ENCODE peak calls at places on chromosomes 7 and 10, in five cellular contexts. R is SK-N-MC, H is left lung, X is HCT116, P is left ventricle myocardium inferior. J is an unnamed sample.
A peak's percentile ranks its signal among the peaks of the same experiment; 100 is the strongest.

GRCh38 chr7:150586068-150586777 is 19.0 kb downstream of the GIMAP4 start:
- DNase-seq in X (no peak), R (no peak), P (no peak), H (no peak), J (no peak)

GRCh38 chr7:44097064-44097932 is 6.8 kb upstream of the AEBP1 start:
- DNase-seq in H (no peak), P (no peak), R (no peak), X (no peak), J (no peak)

GRCh38 chr10:91188889-91189288 is 31.6 kb upstream of the PCGF5 start:
- DNase-seq in X (no peak), H (no peak), R (no peak), P (no peak), J (no peak)

GRCh38 chr10:100873825-100874326 is 38.9 kb upstream of the SLF2 start:
- DNase-seq in R (no peak), X (no peak), H (no peak), P (no peak), J (no peak)

GRCh38 chr10:35140126-35140525 is 13.5 kb downstream of the CREM start:
- DNase-seq in X (no peak), P (no peak), H (no peak), R (no peak), J (no peak)

GRCh38 chr7:111384065-111384891 is 178.0 kb downstream of the IMMP2L start:
- DNase-seq in X (no peak), P (no peak), R (no peak), H (no peak), J (no peak)

GRCh38 chr10:4498763-4499251 is 327.2 kb upstream of the AKR1E2 start:
- DNase-seq in H (no peak), R (no peak), P (no peak), X (no peak), J (no peak)

GRCh38 chr7:19051767-19052375 is 65.6 kb downstream of the TWIST1 start:
- DNase-seq in P (peak; percentile 16), X (peak; percentile 31), R (no peak), H (no peak), J (no peak)

GRCh38 chr7:55092186-55092976 is 73.6 kb downstream of the EGFR start:
- DNase-seq in P (no peak), X (no peak), H (no peak), R (no peak), J (no peak)

DNA sequence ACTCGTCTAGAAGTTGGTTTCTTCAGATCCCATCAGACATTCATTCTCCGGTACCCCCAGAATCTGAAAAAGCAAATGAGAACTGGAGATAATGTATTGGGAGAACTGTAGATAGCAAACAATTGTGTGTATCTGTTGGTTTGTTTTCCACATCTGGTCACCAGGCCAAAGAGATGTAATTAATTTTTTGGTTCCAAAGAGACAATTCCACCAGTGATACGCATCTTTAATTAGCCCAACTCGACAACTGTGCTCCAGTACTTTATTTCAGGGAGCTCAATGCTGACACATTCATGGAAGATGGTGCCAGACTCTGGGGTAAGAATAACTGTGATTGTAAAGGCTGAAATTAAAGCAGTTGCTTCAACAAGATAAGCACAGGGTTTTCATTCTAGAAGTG is 74.5 kb downstream of the NPTX2 start:
- DNase-seq in H (no peak), X (no peak), R (no peak), P (no peak), J (no peak)
- H3K9me3 ChIP-seq in H (no peaks in the 10 kb centered on the region), X (peaks cover 6% of the 10 kb centered on the region), R (no peaks in the 10 kb centered on the region), P (peaks cover 76% of the 10 kb centered on the region), J (no peaks in the 10 kb centered on the region)

DNA sequence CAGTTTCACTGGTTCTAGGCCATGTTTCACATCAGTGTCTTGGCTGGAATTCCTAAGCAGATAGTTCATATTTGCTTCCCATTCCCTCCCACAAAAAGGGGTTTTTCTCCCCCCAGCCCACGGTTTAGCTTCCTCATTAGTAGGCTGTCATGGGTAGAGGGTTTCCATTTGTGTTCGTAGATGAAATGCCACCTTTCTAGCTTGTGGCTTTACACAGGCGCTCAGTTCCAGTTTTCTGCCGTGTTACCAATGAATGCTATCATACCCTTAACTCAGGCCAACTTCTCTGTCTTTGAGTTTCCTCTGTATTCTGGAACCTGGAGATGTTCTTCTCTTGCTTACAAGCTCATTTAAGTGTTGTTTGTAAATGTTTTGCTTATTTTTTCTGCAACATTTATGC is 26.8 kb downstream of the CALD1 start:
- DNase-seq in H (no peak), R (no peak), X (no peak), P (no peak), J (no peak)
- H3K9me3 ChIP-seq in H (no peaks in the 10 kb centered on the region), R (no peaks in the 10 kb centered on the region), X (no peaks in the 10 kb centered on the region), P (no peaks in the 10 kb centered on the region), J (no peaks in the 10 kb centered on the region)

DNA sequence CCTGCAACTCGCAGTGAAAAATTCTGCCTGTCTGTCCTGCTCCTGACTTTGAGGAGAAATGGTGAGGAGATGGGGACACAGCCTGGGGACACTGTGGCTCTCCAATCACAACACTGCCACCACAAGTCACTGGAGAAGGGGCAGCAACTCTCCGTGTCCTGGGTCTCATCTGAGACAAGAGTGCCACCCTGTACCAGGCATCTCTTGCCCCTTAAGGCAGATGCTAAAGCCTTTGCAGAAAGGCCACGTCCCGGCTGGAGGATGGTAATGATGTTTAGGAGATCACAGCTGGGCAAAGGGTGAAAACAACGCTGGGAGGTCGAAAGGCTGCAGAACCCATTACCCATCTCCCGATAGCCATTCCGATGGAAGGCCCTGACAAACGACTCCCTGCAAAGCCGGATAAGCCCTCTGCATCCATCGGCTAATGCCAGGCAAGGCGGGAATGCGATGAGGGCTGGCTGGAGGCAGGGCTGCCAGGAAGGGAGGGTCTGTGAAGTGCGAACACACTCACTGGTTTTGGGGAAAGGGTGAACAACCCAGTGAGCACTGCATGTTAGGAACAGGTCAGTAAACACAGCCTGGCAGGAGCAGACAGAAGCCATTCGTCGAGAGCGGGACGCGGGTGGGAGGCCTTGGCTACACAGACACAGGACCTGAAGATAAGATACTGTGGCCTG is 190.8 kb downstream of the ADARB2 start:
- DNase-seq in H (no peak), X (no peak), R (no peak), P (no peak), J (no peak)
- H3K9me3 ChIP-seq in H (no peaks in the 10 kb centered on the region), X (no peaks in the 10 kb centered on the region), R (no peaks in the 10 kb centered on the region), P (no peaks in the 10 kb centered on the region), J (no peaks in the 10 kb centered on the region)

GRCh38 chr7:158474488-158474887 is 113.1 kb downstream of the PTPRN2 start:
- DNase-seq in P (no peak), H (no peak), R (no peak), X (no peak), J (no peak)

GRCh38 chr7:158475036-158475678 is 112.5 kb downstream of the PTPRN2 start:
- DNase-seq in P (no peak), X (no peak), R (no peak), H (no peak), J (no peak)

GRCh38 chr7:158476303-158476932 is 111.2 kb downstream of the PTPRN2 start:
- DNase-seq in P (no peak), H (no peak), R (no peak), X (no peak), J (no peak)

GRCh38 chr7:158473946-158474345 is 113.7 kb downstream of the PTPRN2 start:
- DNase-seq in P (no peak), X (no peak), H (no peak), R (no peak), J (no peak)

GRCh38 chr7:158475679-158476052 is 112.0 kb downstream of the PTPRN2 start:
- DNase-seq in X (no peak), R (no peak), H (no peak), P (no peak), J (no peak)
- H3K9me3 ChIP-seq in X (no peaks in the 10 kb centered on the region), R (no peaks in the 10 kb centered on the region), H (no peaks in the 10 kb centered on the region), P (peaks cover under 1% of the 10 kb centered on the region), J (no peaks in the 10 kb centered on the region)